ENCODE peak calls at places on chromosomes 11 and 22, in eight cellular contexts. W is CD4-positive, CD25-positive, alpha-beta regulatory T cell; F is activated T-cell treated with anti-CD3 and anti-CD28 coated beads, Interleukin-2, amount 50 U/mL, for 1 hour; H is stimulated activated CD4-positive, alpha-beta T cell treated with anti-CD3 and anti-CD28 coated beads, Interleukin-15, amount 100 ng/mL, for 24 hours; T is mesenchymal stem cell; M is HCT116; R is lower leg skin; V is Caco-2. J is an unnamed sample.

GRCh38 chr11:8265681-8266241 is 2.1 kb upstream of the LMO1 start:
- DNase-seq in H (no peak), W (no peak), M (no peak), F (no peak), T (no peak), V (no peak), R (no peak), J (no peak)

GRCh38 chr11:16925495-16926065 is 88.6 kb downstream of the PLEKHA7 start:
- DNase-seq in M (peak), H (peak), F (no peak), V (peak), T (peak), W (no peak), R (no peak), J (peak)

GRCh38 chr11:70415642-70416395 is 17.5 kb downstream of the CTTN start:
- DNase-seq in T (no peak), R (no peak), W (no peak), F (no peak), V (no peak), M (no peak), H (no peak), J (no peak)

GRCh38 chr22:29152381-29153138 is 53.1 kb upstream of the EMID1 start:
- DNase-seq in H (no peak), M (no peak), V (no peak), W (no peak), R (peak), F (no peak), T (peak), J (no peak)

GRCh38 chr11:8354622-8355417 is 91.1 kb upstream of the LMO1 start:
- DNase-seq in R (no peak), T (no peak), F (no peak), V (peak), H (no peak), M (no peak), W (no peak), J (no peak)

GRCh38 chr22:35418088-35418487 is 18.1 kb downstream of the MCM5 start:
- DNase-seq in R (no peak), M (no peak), F (no peak), H (no peak), T (no peak), V (no peak), W (no peak), J (no peak)

GRCh38 chr22:42820075-42820763 is 36.9 kb downstream of the ARFGAP3 start:
- DNase-seq in R (no peak), F (no peak), W (no peak), M (no peak), T (peak), H (no peak), V (no peak), J (no peak)

GRCh38 chr11:7520011-7520942 is 6.5 kb downstream of the PPFIBP2 start:
- DNase-seq in R (no peak), M (no peak), W (no peak), H (no peak), T (peak), F (no peak), V (no peak), J (no peak)

GRCh38 chr11:34165786-34166557 is 60.5 kb downstream of the NAT10 start:
- DNase-seq in T (no peak), H (no peak), V (peak), W (no peak), M (no peak), R (no peak), F (no peak), J (no peak)

GRCh38 chr11:116931206-116931953 is 94.0 kb upstream of the APOA1 start:
- DNase-seq in M (no peak), H (peak), F (no peak), W (no peak), T (peak), R (no peak), V (no peak), J (peak)

GRCh38 chr11:2550606-2550970 is 105.8 kb downstream of the KCNQ1 start:
- DNase-seq in W (no peak), F (no peak), H (no peak), V (no peak), R (no peak), T (no peak), M (no peak), J (no peak)

GRCh38 chr22:22605074-22605404 is 39.4 kb upstream of the GGTLC2 start:
- DNase-seq in M (no peak), T (no peak), W (no peak), F (no peak), V (no peak), H (no peak), R (no peak), J (no peak)

GRCh38 chr11:33690290-33691050 is 10.2 kb downstream of the C11orf91 start:
- DNase-seq in H (peak), F (no peak), R (peak), T (peak), M (peak), V (no peak), W (no peak), J (peak)

GRCh38 chr11:12599408-12600143 is 74.6 kb upstream of the TEAD1 start:
- DNase-seq in H (peak), V (peak), T (peak), W (no peak), M (peak), F (peak), R (no peak), J (peak)

GRCh38 chr11:117333921-117334320 is 6.3 kb downstream of the CEP164 start:
- DNase-seq in W (no peak), M (no peak), V (no peak), T (no peak), F (no peak), H (no peak), R (no peak), J (no peak)

GRCh38 chr11:116366980-116367640 is 405.7 kb downstream of the BUD13 start:
- DNase-seq in T (no peak), W (no peak), M (no peak), F (no peak), R (no peak), V (peak), H (no peak), J (no peak)

GRCh38 chr11:132913295-132913694 is 619.0 kb downstream of the OPCML start:
- DNase-seq in R (no peak), T (no peak), H (no peak), M (no peak), W (no peak), V (no peak), F (no peak), J (no peak)

GRCh38 chr11:92295175-92296137 is 70.8 kb downstream of the FAT3 start:
- DNase-seq in V (no peak), F (no peak), M (no peak), H (no peak), R (no peak), W (no peak), T (peak), J (no peak)

GRCh38 chr11:2928605-2929510 is at the start of gene PHLDA2:
- DNase-seq in H (peak), W (peak), R (no peak), T (peak), M (peak), V (peak), F (peak), J (peak)

GRCh38 chr11:17526931-17527660 is 17.1 kb downstream of the USH1C start:
- DNase-seq in F (no peak), R (no peak), H (no peak), V (no peak), M (no peak), T (no peak), W (no peak), J (no peak)

GRCh38 chr11:16946477-16947282 is 67.5 kb downstream of the PLEKHA7 start:
- DNase-seq in W (no peak), T (no peak), F (no peak), M (no peak), H (peak), R (no peak), V (no peak), J (peak)

GRCh38 chr22:43153916-43154315 is 2.6 kb downstream of the TSPO start:
- DNase-seq in W (no peak), M (no peak), V (no peak), H (no peak), T (peak), R (no peak), F (no peak), J (no peak)

GRCh38 chr11:119845756-119846155 is 116.8 kb upstream of the NECTIN1 start:
- DNase-seq in V (peak), M (no peak), R (no peak), T (no peak), H (no peak), W (no peak), F (no peak), J (no peak)

GRCh38 chr22:49555526-49555925 is 272.1 kb downstream of the BRD1 start:
- DNase-seq in W (no peak), V (no peak), T (no peak), H (no peak), R (no peak), F (no peak), M (no peak), J (no peak)

GRCh38 chr11:130315354-130315970 is 745 bp upstream of the ZBTB44 start:
- DNase-seq in R (peak), M (no peak), F (peak), V (peak), H (peak), T (no peak), W (peak), J (peak)

GRCh38 chr11:74179234-74180126 is 8.4 kb downstream of the PPME1 start:
- DNase-seq in V (no peak), T (peak), W (no peak), F (no peak), R (no peak), H (no peak), M (no peak), J (no peak)

GRCh38 chr11:67274768-67275605 is 8.7 kb downstream of the GRK2 start:
- DNase-seq in H (no peak), W (no peak), M (no peak), F (peak), T (no peak), R (no peak), V (no peak), J (peak)

GRCh38 chr11:22162754-22163153 is 30.1 kb upstream of the ANO5 start:
- DNase-seq in M (no peak), H (no peak), R (no peak), F (no peak), W (no peak), V (no peak), T (no peak), J (no peak)

GRCh38 chr22:25389541-25389919 is 170.1 kb downstream of the CRYBB2 start:
- DNase-seq in R (no peak), H (no peak), M (no peak), V (no peak), T (no peak), W (no peak), F (no peak), J (no peak)

GRCh38 chr11:80443177-80443576 is 1002.3 kb upstream of the TENM4 start:
- DNase-seq in T (peak), R (no peak), H (no peak), V (no peak), W (no peak), F (no peak), M (no peak), J (no peak)

GRCh38 chr11:57438345-57439280 is 11.7 kb upstream of the SLC43A3 start:
- DNase-seq in H (no peak), W (no peak), V (no peak), M (no peak), T (no peak), R (no peak), F (no peak), J (no peak)

GRCh38 chr11:61712911-61713310 is 32.7 kb downstream of the DAGLA start:
- DNase-seq in F (no peak), H (no peak), W (no peak), V (no peak), R (no peak), T (no peak), M (no peak), J (no peak)

GRCh38 chr11:125948278-125949051 is 2.6 kb downstream of the VSIG10L2 start:
- DNase-seq in H (no peak), R (no peak), W (no peak), V (no peak), M (no peak), F (no peak), T (no peak), J (no peak)

GRCh38 chr22:46578251-46578823 is 40.9 kb upstream of the CELSR1 start:
- DNase-seq in R (no peak), F (no peak), M (no peak), V (no peak), T (no peak), H (no peak), W (no peak), J (no peak)

GRCh38 chr11:60887531-60887930 is 18.9 kb downstream of the PRPF19 start:
- DNase-seq in R (no peak), V (peak), T (peak), H (peak), M (peak), F (peak), W (no peak), J (peak)

J was measured in activated CD4-positive, alpha-beta memory T cell treated with anti-CD3 and anti-CD28 coated beads for 36 hours.